ENCODE peak calls at places on chromosomes 11 and 22, in four cellular contexts. J is mucosa of descending colon, Q is cardiac muscle cell, T is cardiac fibroblast. R is an unnamed sample.

GRCh38 chr11:131745405-131745804 is 375.0 kb downstream of the NTM start:
- DNase-seq in Q (no peak), T (peak; percentile 64), J (no peak), R (peak; percentile 74)

GRCh38 chr11:13486926-13487660 is 8.7 kb downstream of the PTH start:
- DNase-seq in T (peak; percentile 29), Q (peak; percentile 24), J (peak; percentile 73), R (peak; percentile 6)

GRCh38 chr11:76291576-76292526 is 85.5 kb upstream of the WNT11 start:
- DNase-seq in J (no peak), Q (no peak), T (no peak), R (no peak)

GRCh38 chr11:75576017-75576416 is 14.0 kb downstream of the SERPINH1 start:
- DNase-seq in J (no peak), T (no peak), Q (no peak), R (no peak)

GRCh38 chr22:36835903-36836302 is 19.1 kb upstream of the PVALB start:
- DNase-seq in J (no peak), Q (no peak), T (no peak), R (no peak)

GRCh38 chr11:69541501-69542313 is 60.2 kb downstream of the LINC01488 start:
- DNase-seq in T (peak; percentile 6), J (no peak), Q (peak; percentile 29), R (peak; percentile 26)

GRCh38 chr22:49081926-49082325 is 745.7 kb downstream of the BRD1 start:
- DNase-seq in Q (no peak), T (no peak), J (no peak), R (no peak)

GRCh38 chr22:44493206-44493605 is 4.8 kb downstream of the RTL6 start:
- DNase-seq in Q (no peak), J (no peak), T (no peak), R (no peak)

GRCh38 chr11:126839496-126839895 is 161.1 kb downstream of the KIRREL3 start:
- DNase-seq in T (no peak), Q (no peak), J (no peak), R (no peak)

GRCh38 chr11:71236836-71237475 is 15.4 kb downstream of the SHANK2 start:
- DNase-seq in Q (no peak), T (no peak), J (no peak), R (no peak)

GRCh38 chr11:119759747-119760412 is 30.9 kb upstream of the NECTIN1 start:
- DNase-seq in J (no peak), T (no peak), Q (no peak), R (no peak)

GRCh38 chr22:38083931-38084631 is at the start of gene SLC16A8:
- DNase-seq in T (no peak), Q (no peak), J (peak; percentile 40), R (no peak)

GRCh38 chr11:113314389-113315301 is at the start of gene TTC12:
- DNase-seq in Q (peak; percentile 97), J (peak; percentile 96), T (peak; percentile 93), R (peak; percentile 78)

GRCh38 chr22:49975543-49976389 is 15.2 kb downstream of the PIM3 start:
- DNase-seq in J (peak; percentile 63), Q (no peak), T (no peak), R (peak; percentile 25)

GRCh38 chr11:131483877-131484276 is 113.5 kb downstream of the NTM start:
- DNase-seq in Q (no peak), J (no peak), T (no peak), R (no peak)

GRCh38 chr22:29327089-29327764 is 11.7 kb upstream of the RASL10A start:
- DNase-seq in T (no peak), J (peak; percentile 47), Q (no peak), R (no peak)

GRCh38 chr11:102452461-102453285 is at the start of gene TMEM123:
- DNase-seq in T (peak; percentile 64), Q (peak; percentile 84), J (peak; percentile 91), R (peak; percentile 46)

GRCh38 chr11:109329716-109330115 is 92.3 kb upstream of the C11orf87 start:
- DNase-seq in J (no peak), Q (no peak), T (no peak), R (no peak)

GRCh38 chr11:76408171-76408965 is 27.2 kb downstream of the GVQW3 start:
- DNase-seq in T (no peak), J (no peak), Q (no peak), R (no peak)

GRCh38 chr11:77879218-77879617 is 58.3 kb downstream of the AAMDC start:
- DNase-seq in T (peak; percentile 63), J (no peak), Q (no peak), R (peak; percentile 79)

GRCh38 chr22:37760152-37760551 is 47.6 kb upstream of the GCAT start:
- DNase-seq in Q (no peak), J (no peak), T (no peak), R (no peak)

GRCh38 chr22:39522567-39523300 is 2.4 kb downstream of the ATF4 start:
- DNase-seq in J (no peak), Q (peak; percentile 51), T (peak; percentile 62), R (peak; percentile 73)

GRCh38 chr11:8328848-8329330 is 65.2 kb upstream of the LMO1 start:
- DNase-seq in T (peak; percentile 69), J (peak; percentile 71), Q (peak; percentile 82), R (peak; percentile 50)

GRCh38 chr11:44120169-44120568 is 24.7 kb downstream of the EXT2 start:
- DNase-seq in Q (no peak), J (no peak), T (no peak), R (no peak)

GRCh38 chr22:30351226-30351625 is 5.5 kb downstream of the SF3A1 start:
- DNase-seq in Q (no peak), T (no peak), J (no peak), R (no peak)

GRCh38 chr11:64947202-64947814 is 11.6 kb upstream of the GPHA2 start:
- DNase-seq in Q (no peak), J (no peak), T (peak; percentile 29), R (no peak)

GRCh38 chr11:69122642-69123431 is 32.9 kb upstream of the SMIM38 start:
- DNase-seq in T (peak; percentile 67), Q (peak; percentile 62), J (peak; percentile 93), R (peak; percentile 69)

GRCh38 chr22:29786026-29786425 is 18.9 kb downstream of the UQCR10 start:
- DNase-seq in J (no peak), Q (no peak), T (no peak), R (no peak)

GRCh38 chr11:114080219-114080618 is 20.7 kb downstream of the ZBTB16 start:
- DNase-seq in T (peak; percentile 69), J (no peak), Q (no peak), R (no peak)

GRCh38 chr11:61134801-61135257 is 26.4 kb downstream of the VPS37C start:
- DNase-seq in T (no peak), Q (no peak), J (no peak), R (no peak)

GRCh38 chr22:16956290-16956689 is 51.7 kb downstream of the GAB4 start:
- DNase-seq in Q (no peak), J (no peak), T (no peak), R (no peak)

GRCh38 chr11:211741-212140 is 4.2 kb downstream of the RIC8A start:
- DNase-seq in J (peak; percentile 42), Q (no peak), T (no peak), R (no peak)

GRCh38 chr11:80621871-80622270 is 1181.0 kb upstream of the TENM4 start:
- DNase-seq in T (no peak), Q (no peak), J (no peak), R (no peak)

GRCh38 chr11:67126986-67127385 is 7.9 kb downstream of the KDM2A start:
- DNase-seq in T (no peak), Q (no peak), J (no peak), R (no peak)

GRCh38 chr22:30325724-30326703 is 727 bp downstream of the TBC1D10A start:
- DNase-seq in T (peak; percentile 21), J (peak; percentile 77), Q (peak; percentile 35), R (no peak)

GRCh38 chr11:78415338-78415737 is 2.3 kb downstream of the GAB2 start:
- DNase-seq in T (no peak), Q (no peak), J (no peak), R (no peak)

GRCh38 chr11:121129362-121130340 is 28.6 kb downstream of the TECTA start:
- DNase-seq in T (no peak), J (no peak), Q (no peak), R (no peak)

GRCh38 chr11:79458712-79459111 is 17.9 kb upstream of the TENM4 start:
- DNase-seq in J (no peak), Q (no peak), T (no peak), R (no peak)

GRCh38 chr11:79465160-79465559 is 24.3 kb upstream of the TENM4 start:
- DNase-seq in T (no peak), J (no peak), Q (no peak), R (no peak)

GRCh38 chr11:79466411-79466810 is 25.6 kb upstream of the TENM4 start:
- DNase-seq in J (no peak), Q (no peak), T (peak; percentile 17), R (peak; percentile 64)

GRCh38 chr11:79456501-79456900 is 15.7 kb upstream of the TENM4 start:
- DNase-seq in T (no peak), J (no peak), Q (no peak), R (no peak)

GRCh38 chr11:79461144-79461543 is 20.3 kb upstream of the TENM4 start:
- DNase-seq in T (peak; percentile 61), Q (peak; percentile 65), J (no peak), R (peak; percentile 66)
- TF ChIP-seq CTCF in T (peak; percentile 47), Q (peak; percentile 73), J (no peak), R (peak; percentile 65)

DNA sequence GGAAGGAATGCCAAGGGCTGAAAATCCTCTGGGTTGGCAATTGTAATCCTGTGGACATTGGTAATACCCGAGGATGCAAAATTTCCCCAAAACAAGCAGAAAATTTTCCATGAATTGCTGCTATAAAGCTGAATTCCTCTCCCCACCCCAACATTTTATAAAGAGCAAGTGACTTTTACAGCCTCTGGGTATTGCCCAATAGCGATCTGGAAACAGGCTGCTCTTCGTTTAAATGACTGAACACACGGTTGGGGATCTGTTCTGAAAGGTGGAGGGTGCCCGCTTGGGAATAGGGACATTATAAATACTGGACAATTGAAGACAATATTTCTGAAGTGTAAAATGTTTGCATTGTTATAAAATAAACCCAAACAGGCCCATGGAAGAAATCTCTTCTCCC is 20.6 kb downstream of the EHF start:
- DNase-seq in Q (no peak), J (no peak), T (no peak), R (no peak)
- H3K4me3 ChIP-seq in Q (no peak overlapping the region), J (no peak overlapping the region), T (no peak overlapping the region), R (no peak overlapping the region)

GRCh38 chr22:42614312-42615091 is at the start of gene POLDIP3:
- DNase-seq in J (peak; percentile 99), Q (peak; percentile 99), T (peak; percentile 99), R (peak; percentile 99)
- TF ChIP-seq CTCF in J (peak; percentile 24), Q (peak; percentile 24), T (peak; percentile 16), R (no peak)

GRCh38 chr22:21570398-21570797 is 2.9 kb downstream of the UBE2L3 start:
- DNase-seq in J (no peak), T (no peak), Q (no peak), R (no peak)
- H3K4me3 ChIP-seq in J (no peak overlapping the region), T (no peak overlapping the region), Q (no peak overlapping the region), R (no peak overlapping the region)

GRCh38 chr11:117823294-117823940 is 1.1 kb downstream of the FXYD2 start:
- DNase-seq in J (peak; percentile 57), Q (no peak), T (no peak), R (no peak)
- TF ChIP-seq CTCF in J (no peak), Q (peak; percentile 18), T (peak; percentile 17), R (no peak)

GRCh38 chr22:46612904-46613605 is 7.1 kb upstream of the GRAMD4 start:
- DNase-seq in Q (peak; percentile 49), J (no peak), T (no peak), R (no peak)
- H3K4me3 ChIP-seq in Q (no peak overlapping the region), J (no peak overlapping the region), T (no peak overlapping the region), R (no peak overlapping the region)

R was measured in fibroblast of the aortic adventitia.